ENCODE peak calls at places on chromosomes 3 and 15, in seven cellular contexts. T is H9, F is IMR-90, W is mammary epithelial cell, Y is HCT116, D is hepatocyte, G is neuronal stem cell. R is an unnamed sample.

GRCh38 chr3:192275741-192276355 is 451.5 kb downstream of the FGF12 start:
- DNase-seq in T (no peak), F (peak), W (no peak), Y (no peak), D (no peak), G (no peak), R (no peak)

GRCh38 chr3:41101231-41101630 is 98.1 kb upstream of the CTNNB1 start:
- DNase-seq in T (no peak), F (no peak), W (no peak), Y (no peak), D (no peak), G (no peak), R (no peak)

GRCh38 chr3:71111784-71112440 is 471.6 kb downstream of the FOXP1 start:
- DNase-seq in T (no peak), F (peak), W (peak), Y (peak), D (no peak), G (no peak), R (peak)

GRCh38 chr15:90895571-90896117 is 7.5 kb upstream of the MAN2A2 start:
- DNase-seq in T (no peak), F (no peak), W (no peak), Y (no peak), D (no peak), G (no peak), R (no peak)

GRCh38 chr3:32246079-32246675 is 7.7 kb downstream of the CMTM8 start:
- DNase-seq in T (no peak), F (no peak), W (peak), Y (no peak), D (no peak), G (no peak), R (peak)

GRCh38 chr15:73190189-73190601 is 137.9 kb downstream of the NEO1 start:
- DNase-seq in T (no peak), F (peak), W (peak), Y (no peak), D (no peak), G (no peak), R (no peak)

GRCh38 chr15:68204776-68205557 is at the start of gene CALML4:
- DNase-seq in T (no peak), F (no peak), W (no peak), Y (no peak), D (peak), G (no peak), R (peak)

GRCh38 chr3:15952543-15953175 is 154.9 kb upstream of the ANKRD28 start:
- DNase-seq in T (no peak), F (peak), W (no peak), Y (no peak), D (no peak), G (no peak), R (no peak)

GRCh38 chr3:62445267-62445666 is 71.9 kb upstream of the FEZF2 start:
- DNase-seq in T (no peak), F (peak), W (peak), Y (no peak), D (peak), G (no peak), R (no peak)

GRCh38 chr3:52299247-52299657 is 11.6 kb downstream of the GLYCTK start:
- DNase-seq in T (no peak), F (no peak), W (no peak), Y (no peak), D (no peak), G (no peak), R (no peak)

GRCh38 chr3:126180477-126181397 is at the start of gene ALDH1L1:
- DNase-seq in T (peak), F (peak), W (peak), Y (no peak), D (peak), G (peak), R (no peak)

GRCh38 chr15:69782809-69783208 is 314.9 kb downstream of the TLE3 start:
- DNase-seq in T (no peak), F (no peak), W (no peak), Y (no peak), D (peak), G (no peak), R (no peak)

GRCh38 chr15:89172921-89173320 is 48.5 kb downstream of the RLBP1 start:
- DNase-seq in T (no peak), F (no peak), W (no peak), Y (no peak), D (no peak), G (no peak), R (no peak)

GRCh38 chr15:63686352-63686751 is 89.2 kb downstream of the FBXL22 start:
- DNase-seq in T (no peak), F (no peak), W (no peak), Y (no peak), D (no peak), G (no peak), R (no peak)

GRCh38 chr3:153130312-153130977 is 31.6 kb upstream of the RAP2B start:
- DNase-seq in T (no peak), F (peak), W (peak), Y (peak), D (no peak), G (no peak), R (peak)

GRCh38 chr3:141389703-141390102 is 21.4 kb downstream of the ZBTB38 start:
- DNase-seq in T (no peak), F (peak), W (no peak), Y (no peak), D (no peak), G (no peak), R (no peak)

GRCh38 chr3:72872183-72872582 is 15.7 kb upstream of the GXYLT2 start:
- DNase-seq in T (no peak), F (peak), W (no peak), Y (no peak), D (no peak), G (no peak), R (no peak)

GRCh38 chr3:98550833-98551232 is 19.1 kb downstream of the GPR15 start:
- DNase-seq in T (no peak), F (no peak), W (no peak), Y (no peak), D (no peak), G (no peak), R (no peak)

GRCh38 chr3:187828571-187829452 is 83.5 kb upstream of the BCL6 start:
- DNase-seq in T (no peak), F (no peak), W (no peak), Y (no peak), D (peak), G (no peak), R (no peak)

GRCh38 chr3:161293381-161293780 is 72.3 kb downstream of the NMD3 start:
- DNase-seq in T (no peak), F (no peak), W (no peak), Y (no peak), D (no peak), G (no peak), R (no peak)

GRCh38 chr15:69987492-69988482 is 109.9 kb downstream of the TLE3 start:
- DNase-seq in T (no peak), F (no peak), W (no peak), Y (no peak), D (no peak), G (no peak), R (peak)

GRCh38 chr3:99902091-99902490 is 84.4 kb downstream of the CMSS1 start:
- DNase-seq in T (no peak), F (peak), W (peak), Y (no peak), D (no peak), G (no peak), R (peak)

GRCh38 chr3:49721165-49721860 is 1.8 kb upstream of the AMIGO3 start:
- DNase-seq in T (no peak), F (no peak), W (no peak), Y (no peak), D (no peak), G (no peak), R (no peak)

GRCh38 chr15:32042269-32042996 is 12.1 kb downstream of the CHRNA7 start:
- DNase-seq in T (no peak), F (no peak), W (no peak), Y (peak), D (peak), G (no peak), R (peak)

GRCh38 chr15:92155941-92156340 is 237.7 kb upstream of the ST8SIA2 start:
- DNase-seq in T (peak), F (no peak), W (no peak), Y (no peak), D (no peak), G (no peak), R (no peak)

GRCh38 chr3:50165388-50166308 is 10.5 kb downstream of the SEMA3F start:
- DNase-seq in T (no peak), F (peak), W (no peak), Y (no peak), D (no peak), G (no peak), R (peak)

GRCh38 chr3:25007974-25008658 is 419.9 kb upstream of the RARB start:
- DNase-seq in T (no peak), F (no peak), W (peak), Y (no peak), D (peak), G (no peak), R (no peak)

GRCh38 chr3:13706886-13707285 is 158.0 kb downstream of the FBLN2 start:
- DNase-seq in T (no peak), F (no peak), W (no peak), Y (no peak), D (no peak), G (no peak), R (no peak)

DNA sequence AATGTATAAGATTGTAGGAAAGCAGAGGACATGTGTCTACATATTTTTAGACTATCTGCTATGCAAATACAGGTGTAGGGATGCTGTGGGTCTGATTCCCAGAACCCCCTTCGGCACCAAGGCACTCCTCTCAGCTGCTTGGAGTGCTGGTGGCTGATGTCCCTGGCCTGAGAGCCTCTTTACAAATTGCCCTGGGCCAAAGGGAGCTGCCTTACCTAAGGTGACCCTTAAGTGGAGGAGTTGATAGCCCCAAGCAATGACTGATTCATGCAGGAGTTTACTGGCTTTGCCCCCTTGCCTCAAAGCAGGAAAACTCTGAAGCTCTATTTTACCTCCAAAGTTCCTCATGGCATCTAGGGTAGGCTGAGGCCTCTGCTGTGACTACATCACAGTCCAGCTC is 83.0 kb downstream of the ZNF385D start:
- DNase-seq in T (no peak), F (no peak), W (no peak), Y (no peak), D (no peak), G (no peak), R (peak)
- H2AFZ ChIP-seq in T (no peak), F (no peak), W (peak), Y (no peak), D (no peak), G (no peak), R (no peak)

GRCh38 chr3:156215751-156216150 is 95.4 kb downstream of the KCNAB1 start:
- DNase-seq in T (no peak), F (no peak), W (no peak), Y (no peak), D (no peak), G (no peak), R (no peak)
- H3K4me2 ChIP-seq in T (no peak), F (no peak), W (no peak), Y (no peak), D (no peak), G (no peak), R (no peak)

GRCh38 chr3:53493997-53494791 is at the start of gene CACNA1D:
- DNase-seq in T (peak), F (no peak), W (peak), Y (peak), D (peak), G (no peak), R (no peak)

GRCh38 chr3:53495091-53495517 is 693 bp downstream of the CACNA1D start:
- DNase-seq in T (no peak), F (no peak), W (no peak), Y (no peak), D (no peak), G (no peak), R (no peak)

GRCh38 chr3:53491276-53491675 is 3.1 kb upstream of the CACNA1D start:
- DNase-seq in T (no peak), F (no peak), W (no peak), Y (no peak), D (no peak), G (no peak), R (no peak)

GRCh38 chr3:53495518-53496501 is 1.4 kb downstream of the CACNA1D start:
- DNase-seq in T (peak), F (no peak), W (no peak), Y (no peak), D (peak), G (no peak), R (no peak)

DNA sequence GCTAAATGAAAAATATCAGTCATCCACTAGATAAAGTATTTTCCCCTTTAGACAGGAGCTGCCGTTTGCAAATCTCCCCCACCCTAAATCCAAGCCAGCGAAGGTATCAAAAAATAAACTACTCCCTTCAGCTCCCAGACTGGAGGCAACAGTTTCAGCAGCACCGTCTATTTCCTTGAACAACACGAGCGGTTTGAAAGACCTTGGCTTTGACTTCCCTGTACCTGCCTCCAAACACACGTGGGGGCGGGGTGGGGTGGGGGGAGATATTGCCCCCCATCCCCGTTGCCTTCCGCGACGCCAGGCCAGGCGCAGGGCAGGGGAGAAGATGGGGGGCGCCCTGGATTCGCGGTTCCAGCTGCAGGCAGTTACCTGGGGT is 804 bp upstream of the CACNA1D start:
- DNase-seq in T (no peak), F (no peak), W (no peak), Y (no peak), D (no peak), G (no peak), R (no peak)
- H2AFZ ChIP-seq in T (no peak), F (no peak), W (no peak), Y (no peak), D (peak), G (peak), R (no peak)

GRCh38 chr15:34435658-34436057 is 1.9 kb downstream of the GOLGA8A start:
- DNase-seq in T (no peak), F (no peak), W (no peak), Y (no peak), D (no peak), G (no peak), R (no peak)
- H3K4me2 ChIP-seq in T (no peak), F (no peak), W (peak), Y (peak), D (peak), G (no peak), R (peak)

GRCh38 chr3:169149349-169149890 is 514.1 kb downstream of the MECOM start:
- DNase-seq in T (peak), F (peak), W (peak), Y (peak), D (peak), G (peak), R (peak)
- H2AFZ ChIP-seq in T (no peak), F (peak), W (peak), Y (peak), D (peak), G (peak), R (peak)

R was measured in PC-3.